ENCODE peak calls at places on chromosomes 6 and 20, in eight cellular contexts. One of them, this sample, is unnamed.

GRCh38 chr6:36822506-36823269 is 16.6 kb downstream of the CPNE5 start:
- DNase-seq in upper lobe of left lung: no peak
- DNase-seq in adipocyte: no peak
- DNase-seq in AG04450: no peak
- DNase-seq in neural progenitor cell: peak
- DNase-seq in sigmoid colon: no peak
- DNase-seq in fibroblast of villous mesenchyme: no peak
- DNase-seq in cardiac fibroblast: peak
- DNase-seq in this sample: no peak

GRCh38 chr6:11272491-11273192 is 40.2 kb upstream of the NEDD9 start:
- DNase-seq in upper lobe of left lung: no peak
- DNase-seq in adipocyte: no peak
- DNase-seq in AG04450: no peak
- DNase-seq in neural progenitor cell: no peak
- DNase-seq in sigmoid colon: no peak
- DNase-seq in fibroblast of villous mesenchyme: peak
- DNase-seq in cardiac fibroblast: no peak
- DNase-seq in this sample: no peak

GRCh38 chr6:33708516-33709204 is 2.8 kb downstream of the UQCC2 start:
- DNase-seq in upper lobe of left lung: no peak
- DNase-seq in adipocyte: no peak
- DNase-seq in AG04450: no peak
- DNase-seq in neural progenitor cell: no peak
- DNase-seq in sigmoid colon: no peak
- DNase-seq in fibroblast of villous mesenchyme: no peak
- DNase-seq in cardiac fibroblast: no peak
- DNase-seq in this sample: no peak

GRCh38 chr6:10385512-10386132 is 29.3 kb downstream of the TFAP2A start:
- DNase-seq in upper lobe of left lung: no peak
- DNase-seq in adipocyte: no peak
- DNase-seq in AG04450: no peak
- DNase-seq in neural progenitor cell: peak
- DNase-seq in sigmoid colon: no peak
- DNase-seq in fibroblast of villous mesenchyme: no peak
- DNase-seq in cardiac fibroblast: no peak
- DNase-seq in this sample: no peak

GRCh38 chr6:168784426-168784825 is 343.4 kb downstream of the SMOC2 start:
- DNase-seq in upper lobe of left lung: no peak
- DNase-seq in adipocyte: no peak
- DNase-seq in AG04450: no peak
- DNase-seq in neural progenitor cell: no peak
- DNase-seq in sigmoid colon: no peak
- DNase-seq in fibroblast of villous mesenchyme: no peak
- DNase-seq in cardiac fibroblast: no peak
- DNase-seq in this sample: no peak

GRCh38 chr6:15017251-15017650 is 228.6 kb upstream of the JARID2 start:
- DNase-seq in upper lobe of left lung: peak
- DNase-seq in adipocyte: peak
- DNase-seq in AG04450: no peak
- DNase-seq in neural progenitor cell: peak
- DNase-seq in sigmoid colon: no peak
- DNase-seq in fibroblast of villous mesenchyme: peak
- DNase-seq in cardiac fibroblast: no peak
- DNase-seq in this sample: peak

GRCh38 chr6:92577077-92577719 is 842.2 kb downstream of the EPHA7 start:
- DNase-seq in upper lobe of left lung: no peak
- DNase-seq in adipocyte: no peak
- DNase-seq in AG04450: peak
- DNase-seq in neural progenitor cell: peak
- DNase-seq in sigmoid colon: no peak
- DNase-seq in fibroblast of villous mesenchyme: peak
- DNase-seq in cardiac fibroblast: no peak
- DNase-seq in this sample: no peak

GRCh38 chr6:168411793-168412192 is 29.2 kb upstream of the SMOC2 start:
- DNase-seq in upper lobe of left lung: no peak
- DNase-seq in adipocyte: no peak
- DNase-seq in AG04450: no peak
- DNase-seq in neural progenitor cell: no peak
- DNase-seq in sigmoid colon: no peak
- DNase-seq in fibroblast of villous mesenchyme: no peak
- DNase-seq in cardiac fibroblast: no peak
- DNase-seq in this sample: no peak

GRCh38 chr6:49001856-49002255 is 461.2 kb downstream of the MMUT start:
- DNase-seq in upper lobe of left lung: no peak
- DNase-seq in adipocyte: peak
- DNase-seq in AG04450: no peak
- DNase-seq in neural progenitor cell: no peak
- DNase-seq in sigmoid colon: no peak
- DNase-seq in fibroblast of villous mesenchyme: peak
- DNase-seq in cardiac fibroblast: peak
- DNase-seq in this sample: peak

GRCh38 chr6:93423542-93423941 is 4.2 kb upstream of the EPHA7 start:
- DNase-seq in upper lobe of left lung: no peak
- DNase-seq in adipocyte: peak
- DNase-seq in AG04450: no peak
- DNase-seq in neural progenitor cell: peak
- DNase-seq in sigmoid colon: peak
- DNase-seq in fibroblast of villous mesenchyme: peak
- DNase-seq in cardiac fibroblast: peak
- DNase-seq in this sample: no peak

GRCh38 chr6:87675004-87675681 is 26.9 kb downstream of the AKIRIN2 start:
- DNase-seq in upper lobe of left lung: peak
- DNase-seq in adipocyte: no peak
- DNase-seq in AG04450: no peak
- DNase-seq in neural progenitor cell: no peak
- DNase-seq in sigmoid colon: no peak
- DNase-seq in fibroblast of villous mesenchyme: no peak
- DNase-seq in cardiac fibroblast: no peak
- DNase-seq in this sample: no peak

GRCh38 chr6:17923401-17923863 is 64.0 kb downstream of the KIF13A start:
- DNase-seq in upper lobe of left lung: no peak
- DNase-seq in adipocyte: no peak
- DNase-seq in AG04450: no peak
- DNase-seq in neural progenitor cell: no peak
- DNase-seq in sigmoid colon: no peak
- DNase-seq in fibroblast of villous mesenchyme: peak
- DNase-seq in cardiac fibroblast: no peak
- DNase-seq in this sample: no peak

DNA sequence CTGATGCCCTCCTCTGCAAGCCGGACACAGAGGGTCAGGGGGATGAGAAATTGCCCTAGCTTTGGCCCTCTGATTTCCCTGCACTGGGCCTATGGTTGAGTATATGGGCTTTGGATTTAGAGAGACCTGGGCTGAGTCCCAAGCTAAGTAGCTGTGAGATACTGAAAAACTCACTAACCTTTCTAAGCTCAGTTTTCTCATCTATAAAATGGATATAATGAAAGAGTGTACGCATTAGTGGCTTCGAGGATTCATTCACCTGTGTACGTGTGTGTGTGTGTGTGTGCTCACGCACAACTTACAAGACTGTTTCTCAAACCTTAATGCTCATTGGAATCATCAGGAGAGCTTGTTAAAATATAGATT is 12.7 kb upstream of the RBPJL start:
- DNase-seq in upper lobe of left lung: no peak
- DNase-seq in adipocyte: no peak
- DNase-seq in AG04450: no peak
- DNase-seq in neural progenitor cell: no peak
- DNase-seq in sigmoid colon: no peak
- DNase-seq in fibroblast of villous mesenchyme: no peak
- DNase-seq in cardiac fibroblast: no peak
- DNase-seq in this sample: no peak
- H3K4me3 ChIP-seq in upper lobe of left lung: peak
- H3K4me3 ChIP-seq in adipocyte: peak
- H3K4me3 ChIP-seq in AG04450: peak
- H3K4me3 ChIP-seq in neural progenitor cell: no peak
- H3K4me3 ChIP-seq in sigmoid colon: peak
- H3K4me3 ChIP-seq in fibroblast of villous mesenchyme: no peak
- H3K4me3 ChIP-seq in cardiac fibroblast: no peak
- H3K4me3 ChIP-seq in this sample: no peak

GRCh38 chr6:150069707-150070106 is 786 bp upstream of the ULBP3 start:
- DNase-seq in upper lobe of left lung: no peak
- DNase-seq in adipocyte: peak
- DNase-seq in AG04450: no peak
- DNase-seq in neural progenitor cell: peak
- DNase-seq in sigmoid colon: no peak
- DNase-seq in fibroblast of villous mesenchyme: no peak
- DNase-seq in cardiac fibroblast: no peak
- DNase-seq in this sample: no peak
- H3K4me3 ChIP-seq in upper lobe of left lung: peak
- H3K4me3 ChIP-seq in adipocyte: no peak
- H3K4me3 ChIP-seq in AG04450: no peak
- H3K4me3 ChIP-seq in neural progenitor cell: peak
- H3K4me3 ChIP-seq in sigmoid colon: no peak
- H3K4me3 ChIP-seq in fibroblast of villous mesenchyme: no peak
- H3K4me3 ChIP-seq in cardiac fibroblast: no peak
- H3K4me3 ChIP-seq in this sample: no peak

DNA sequence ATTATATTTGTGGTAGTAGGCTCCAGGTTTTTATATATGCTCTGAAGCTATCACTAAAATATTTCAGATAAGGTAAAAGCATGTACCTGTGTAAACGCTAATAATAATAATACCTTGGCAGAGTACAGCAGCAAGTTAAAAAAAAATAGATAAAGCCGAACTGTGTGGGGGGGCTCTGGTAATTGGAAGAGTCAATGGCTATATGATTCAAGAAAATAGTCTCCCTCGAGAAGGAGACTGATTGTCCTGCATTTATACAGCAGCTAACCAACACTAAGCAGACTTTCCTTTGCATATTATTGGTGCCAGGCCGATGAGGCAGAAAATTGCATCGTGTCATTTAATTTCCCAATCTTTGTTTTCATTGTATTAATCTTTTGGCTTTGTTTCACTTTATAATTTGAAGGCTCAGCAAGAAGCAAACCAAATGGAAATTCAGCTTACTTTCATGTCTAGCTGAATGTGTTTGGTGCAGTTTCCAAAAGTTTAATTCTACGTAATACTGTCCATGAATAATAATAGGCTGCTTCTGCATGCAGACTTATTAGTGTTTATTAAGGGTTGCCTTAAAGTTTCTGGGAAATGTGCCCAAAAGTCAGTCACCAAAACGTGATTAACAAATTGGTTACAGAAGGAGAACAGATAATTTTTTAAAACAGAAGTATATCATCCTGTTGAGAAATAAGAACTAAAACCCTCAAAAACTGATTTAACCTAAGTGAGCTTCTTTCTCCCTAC is 258.5 kb downstream of the HACE1 start:
- DNase-seq in upper lobe of left lung: no peak
- DNase-seq in adipocyte: peak
- DNase-seq in AG04450: no peak
- DNase-seq in neural progenitor cell: no peak
- DNase-seq in sigmoid colon: no peak
- DNase-seq in fibroblast of villous mesenchyme: peak
- DNase-seq in cardiac fibroblast: peak
- DNase-seq in this sample: peak
- H3K4me3 ChIP-seq in upper lobe of left lung: no peak
- H3K4me3 ChIP-seq in adipocyte: peak
- H3K4me3 ChIP-seq in AG04450: no peak
- H3K4me3 ChIP-seq in neural progenitor cell: no peak
- H3K4me3 ChIP-seq in sigmoid colon: no peak
- H3K4me3 ChIP-seq in fibroblast of villous mesenchyme: no peak
- H3K4me3 ChIP-seq in cardiac fibroblast: no peak
- H3K4me3 ChIP-seq in this sample: no peak

DNA sequence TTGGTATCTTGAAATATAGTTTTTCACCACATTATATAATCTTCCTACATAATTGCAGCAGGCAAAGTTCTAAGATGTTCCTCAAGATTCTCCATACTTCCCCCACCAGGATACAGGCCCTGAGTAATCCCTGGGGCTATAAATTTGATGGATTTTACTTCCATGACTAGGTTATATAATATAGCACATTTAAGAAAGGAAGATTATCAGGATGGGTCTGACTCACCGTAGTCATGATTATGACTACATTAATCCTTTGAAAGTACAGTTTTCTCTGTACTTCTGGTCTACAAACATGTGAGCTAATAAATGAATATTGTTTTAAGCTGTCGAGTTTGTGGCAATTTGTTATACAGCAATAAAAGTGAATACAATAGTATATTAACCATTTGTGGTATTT is 122.5 kb downstream of the MACROD2 start:
- DNase-seq in upper lobe of left lung: no peak
- DNase-seq in adipocyte: no peak
- DNase-seq in AG04450: no peak
- DNase-seq in neural progenitor cell: no peak
- DNase-seq in sigmoid colon: no peak
- DNase-seq in fibroblast of villous mesenchyme: no peak
- DNase-seq in cardiac fibroblast: no peak
- DNase-seq in this sample: no peak
- H3K4me3 ChIP-seq in upper lobe of left lung: no peak
- H3K4me3 ChIP-seq in adipocyte: no peak
- H3K4me3 ChIP-seq in AG04450: no peak
- H3K4me3 ChIP-seq in neural progenitor cell: no peak
- H3K4me3 ChIP-seq in sigmoid colon: no peak
- H3K4me3 ChIP-seq in fibroblast of villous mesenchyme: no peak
- H3K4me3 ChIP-seq in cardiac fibroblast: no peak
- H3K4me3 ChIP-seq in this sample: no peak

GRCh38 chr20:47392015-47392720 is 35.7 kb upstream of the ZMYND8 start:
- DNase-seq in upper lobe of left lung: peak
- DNase-seq in adipocyte: peak
- DNase-seq in AG04450: peak
- DNase-seq in neural progenitor cell: no peak
- DNase-seq in sigmoid colon: no peak
- DNase-seq in fibroblast of villous mesenchyme: peak
- DNase-seq in cardiac fibroblast: peak
- DNase-seq in this sample: peak
- H3K4me3 ChIP-seq in upper lobe of left lung: no peak
- H3K4me3 ChIP-seq in adipocyte: peak
- H3K4me3 ChIP-seq in AG04450: no peak
- H3K4me3 ChIP-seq in neural progenitor cell: no peak
- H3K4me3 ChIP-seq in sigmoid colon: no peak
- H3K4me3 ChIP-seq in fibroblast of villous mesenchyme: no peak
- H3K4me3 ChIP-seq in cardiac fibroblast: peak
- H3K4me3 ChIP-seq in this sample: peak

GRCh38 chr6:106525111-106525884 is 104.0 kb downstream of the RTN4IP1 start:
- DNase-seq in upper lobe of left lung: no peak
- DNase-seq in adipocyte: no peak
- DNase-seq in AG04450: no peak
- DNase-seq in neural progenitor cell: no peak
- DNase-seq in sigmoid colon: no peak
- DNase-seq in fibroblast of villous mesenchyme: peak
- DNase-seq in cardiac fibroblast: no peak
- DNase-seq in this sample: no peak
- H3K4me3 ChIP-seq in upper lobe of left lung: peak
- H3K4me3 ChIP-seq in adipocyte: peak
- H3K4me3 ChIP-seq in AG04450: no peak
- H3K4me3 ChIP-seq in neural progenitor cell: no peak
- H3K4me3 ChIP-seq in sigmoid colon: no peak
- H3K4me3 ChIP-seq in fibroblast of villous mesenchyme: peak
- H3K4me3 ChIP-seq in cardiac fibroblast: no peak
- H3K4me3 ChIP-seq in this sample: peak